ENCODE peak calls at places on chromosomes 11 and 22, in ten cellular contexts. Z is uterus; X is mucosa of descending colon; L is AG20443; S is stimulated activated naive CD8-positive, alpha-beta T cell treated with anti-CD3 and anti-CD28 coated beads, Interleukin-15, amount 100 ng/mL, for 72 hours; F is activated CD8-positive, alpha-beta memory T cell treated with anti-CD3 and anti-CD28 coated beads, Interleukin-2, amount 10 ng/mL, durations not matched to agents 7 days and 5 days; I is upper lobe of right lung; M is non-pigmented ciliary epithelial cell; K is dermis microvascular lymphatic vessel endothelial cell; J is RWPE1. Q is an unnamed sample.

GRCh38 chr11:47179655-47179991 is 2.9 kb upstream of the ARFGAP2 start:
- DNase-seq in F (peak), L (peak), I (no peak), K (peak), S (peak), J (no peak), X (peak), Z (no peak), M (no peak), Q (peak)

GRCh38 chr11:65661599-65662246 is 993 bp downstream of the RELA start:
- DNase-seq in F (no peak), I (no peak), S (no peak), Z (peak), K (no peak), M (no peak), L (no peak), J (no peak), X (no peak), Q (no peak)

GRCh38 chr11:8403310-8403709 is 139.6 kb upstream of the LMO1 start:
- DNase-seq in I (no peak), K (peak), J (no peak), M (no peak), X (no peak), Z (no peak), S (no peak), F (no peak), L (no peak), Q (peak)

GRCh38 chr11:64361659-64362058 is 2.7 kb downstream of the RPS6KA4 start:
- DNase-seq in I (no peak), K (no peak), M (no peak), F (no peak), S (no peak), L (no peak), X (no peak), J (no peak), Z (no peak), Q (no peak)

GRCh38 chr11:121762820-121763219 is 310.1 kb upstream of the SORL1-AS1 start:
- DNase-seq in S (no peak), K (no peak), M (no peak), J (peak), F (no peak), I (no peak), X (no peak), L (peak), Z (peak), Q (peak)

GRCh38 chr22:47386812-47387510 is 624.5 kb downstream of the TBC1D22A start:
- DNase-seq in F (no peak), I (peak), K (no peak), L (no peak), J (no peak), M (no peak), Z (no peak), S (no peak), X (no peak), Q (no peak)

GRCh38 chr11:8596504-8597046 is 2.5 kb upstream of the STK33 start:
- DNase-seq in L (no peak), K (no peak), Z (no peak), I (no peak), F (no peak), X (no peak), J (no peak), M (no peak), S (no peak), Q (peak)

GRCh38 chr11:123180166-123180565 is 14.9 kb downstream of the CLMP start:
- DNase-seq in X (no peak), K (no peak), Z (no peak), I (no peak), M (no peak), F (no peak), J (no peak), L (no peak), S (no peak), Q (peak)

GRCh38 chr11:132158696-132159095 is 788.3 kb downstream of the NTM start:
- DNase-seq in K (no peak), M (peak), F (no peak), J (peak), Z (no peak), I (no peak), S (no peak), X (no peak), L (peak), Q (no peak)

GRCh38 chr11:46238967-46239800 is 38.3 kb upstream of the CREB3L1 start:
- DNase-seq in I (peak), M (no peak), K (peak), F (peak), Z (peak), J (peak), X (peak), L (peak), S (peak), Q (peak)

GRCh38 chr22:43894122-43894521 is 2.3 kb upstream of the PNPLA5 start:
- DNase-seq in J (no peak), I (peak), X (no peak), K (no peak), M (no peak), S (no peak), L (no peak), Z (no peak), F (no peak), Q (no peak)

GRCh38 chr11:96213500-96213899 is 129.5 kb downstream of the MAML2 start:
- DNase-seq in X (no peak), S (no peak), L (peak), K (peak), F (no peak), J (no peak), I (no peak), M (peak), Z (no peak), Q (peak)

GRCh38 chr11:92226331-92227232 is 2.0 kb downstream of the FAT3 start:
- DNase-seq in J (no peak), K (no peak), M (no peak), Z (no peak), S (no peak), X (no peak), I (no peak), L (peak), F (no peak), Q (no peak)

GRCh38 chr11:10351768-10352641 is 47.1 kb downstream of the ADM start:
- DNase-seq in I (no peak), L (peak), J (no peak), K (peak), M (peak), Z (peak), X (peak), F (no peak), S (no peak), Q (peak)

GRCh38 chr22:50600541-50600940 is at the start of gene MAPK8IP2:
- DNase-seq in S (no peak), K (no peak), F (no peak), I (no peak), J (no peak), Z (no peak), L (peak), X (no peak), M (no peak), Q (no peak)

GRCh38 chr11:129846508-129847335 is 31.1 kb downstream of the TMEM45B start:
- DNase-seq in J (peak), I (no peak), X (peak), M (peak), Z (no peak), F (no peak), S (no peak), L (peak), K (no peak), Q (peak)

GRCh38 chr11:14973621-14974020 is 1.5 kb upstream of the CALCA start:
- DNase-seq in X (no peak), Z (no peak), F (peak), K (no peak), L (peak), M (no peak), I (peak), S (peak), J (no peak), Q (no peak)

GRCh38 chr11:73296501-73297230 is 11.4 kb upstream of the ARHGEF17 start:
- DNase-seq in Z (no peak), F (no peak), K (no peak), I (peak), L (no peak), J (no peak), M (no peak), S (no peak), X (no peak), Q (no peak)

GRCh38 chr11:119797736-119798135 is 68.7 kb upstream of the NECTIN1 start:
- DNase-seq in X (no peak), S (no peak), L (no peak), M (no peak), J (no peak), Z (no peak), K (no peak), I (peak), F (no peak), Q (no peak)

GRCh38 chr11:126538071-126538470 is 182.6 kb downstream of the ST3GAL4 start:
- DNase-seq in M (no peak), Z (no peak), L (no peak), F (no peak), S (no peak), X (no peak), I (no peak), K (no peak), J (no peak), Q (no peak)

GRCh38 chr11:128491195-128491936 is 96.0 kb downstream of the ETS1 start:
- DNase-seq in K (no peak), I (no peak), M (no peak), S (no peak), Z (no peak), L (no peak), X (no peak), F (no peak), J (no peak), Q (no peak)

GRCh38 chr22:50329236-50329635 is 2.4 kb upstream of the DENND6B start:
- DNase-seq in M (no peak), F (no peak), L (no peak), J (no peak), S (no peak), K (no peak), X (no peak), Z (no peak), I (no peak), Q (peak)

GRCh38 chr11:47185305-47186075 is 744 bp downstream of the PACSIN3 start:
- DNase-seq in K (peak), J (peak), M (no peak), I (peak), S (peak), F (no peak), Z (peak), X (no peak), L (peak), Q (peak)

GRCh38 chr11:70189622-70190021 is 13.5 kb upstream of the FADD start:
- DNase-seq in K (no peak), Z (no peak), S (no peak), I (no peak), J (no peak), M (no peak), X (no peak), F (no peak), L (no peak), Q (no peak)

GRCh38 chr11:19093976-19094375 is 23.0 kb upstream of the ZDHHC13 start:
- DNase-seq in L (peak), J (peak), F (no peak), Z (no peak), I (no peak), X (no peak), S (no peak), K (no peak), M (no peak), Q (peak)

GRCh38 chr11:2140411-2141400 is 1.5 kb upstream of the IGF2 start:
- DNase-seq in S (no peak), L (no peak), J (no peak), K (no peak), I (no peak), Z (no peak), X (no peak), M (no peak), F (no peak), Q (no peak)

GRCh38 chr22:23517804-23518380 is 62.2 kb downstream of the IGLL1 start:
- DNase-seq in S (no peak), X (no peak), M (no peak), I (no peak), F (no peak), J (no peak), Z (no peak), L (no peak), K (no peak), Q (no peak)

GRCh38 chr22:24459911-24460310 is 32.5 kb downstream of the ADORA2A start:
- DNase-seq in S (no peak), K (peak), F (no peak), Z (no peak), J (no peak), L (no peak), X (no peak), I (no peak), M (no peak), Q (no peak)

GRCh38 chr11:31106963-31107576 is 262.5 kb downstream of the DCDC1 start:
- DNase-seq in J (peak), K (peak), L (peak), S (peak), I (peak), M (peak), Z (no peak), X (peak), F (peak), Q (peak)